ENCODE peak calls at places on chromosomes 4 and X, in four cellular contexts. One of them, this sample, is unnamed.

GRCh38 chrX:10296581-10296980 is 139.8 kb downstream of the CLCN4 start:
- DNase-seq in occipital lobe: no peak
- DNase-seq in fibroblast of pulmonary artery: peak
- DNase-seq in activated CD4-positive, alpha-beta T cell treated with anti-CD3 and anti-CD28 coated beads, Interleukin-2, amount 50 U/mL, for 24 hours: no peak
- DNase-seq in this sample: no peak

GRCh38 chrX:154799554-154800348 is 5.5 kb downstream of the MPP1 start:
- DNase-seq in fibroblast of pulmonary artery: peak
- DNase-seq in activated CD4-positive, alpha-beta T cell treated with anti-CD3 and anti-CD28 coated beads, Interleukin-2, amount 50 U/mL, for 24 hours: no peak
- DNase-seq in occipital lobe: no peak
- DNase-seq in this sample: no peak

GRCh38 chr4:3514806-3515421 is 17.3 kb downstream of the LRPAP1 start:
- DNase-seq in occipital lobe: no peak
- DNase-seq in activated CD4-positive, alpha-beta T cell treated with anti-CD3 and anti-CD28 coated beads, Interleukin-2, amount 50 U/mL, for 24 hours: no peak
- DNase-seq in fibroblast of pulmonary artery: no peak
- DNase-seq in this sample: no peak

GRCh38 chr4:24805566-24805965 is 10.2 kb downstream of the SOD3 start:
- DNase-seq in activated CD4-positive, alpha-beta T cell treated with anti-CD3 and anti-CD28 coated beads, Interleukin-2, amount 50 U/mL, for 24 hours: no peak
- DNase-seq in fibroblast of pulmonary artery: no peak
- DNase-seq in occipital lobe: no peak
- DNase-seq in this sample: no peak

GRCh38 chr4:176261481-176261880 is 7.5 kb downstream of the ASB5 start:
- DNase-seq in occipital lobe: no peak
- DNase-seq in fibroblast of pulmonary artery: no peak
- DNase-seq in activated CD4-positive, alpha-beta T cell treated with anti-CD3 and anti-CD28 coated beads, Interleukin-2, amount 50 U/mL, for 24 hours: no peak
- DNase-seq in this sample: no peak

GRCh38 chr4:41963105-41963504 is 18.5 kb upstream of the DCAF4L1 start:
- DNase-seq in occipital lobe: no peak
- DNase-seq in fibroblast of pulmonary artery: peak
- DNase-seq in activated CD4-positive, alpha-beta T cell treated with anti-CD3 and anti-CD28 coated beads, Interleukin-2, amount 50 U/mL, for 24 hours: no peak
- DNase-seq in this sample: no peak

GRCh38 chr4:121238461-121238860 is 74.3 kb upstream of the TNIP3 start:
- DNase-seq in fibroblast of pulmonary artery: no peak
- DNase-seq in activated CD4-positive, alpha-beta T cell treated with anti-CD3 and anti-CD28 coated beads, Interleukin-2, amount 50 U/mL, for 24 hours: no peak
- DNase-seq in occipital lobe: no peak
- DNase-seq in this sample: no peak

GRCh38 chrX:27890611-27891010 is 82.8 kb downstream of the MAGEB10 start:
- DNase-seq in fibroblast of pulmonary artery: peak
- DNase-seq in occipital lobe: no peak
- DNase-seq in activated CD4-positive, alpha-beta T cell treated with anti-CD3 and anti-CD28 coated beads, Interleukin-2, amount 50 U/mL, for 24 hours: no peak
- DNase-seq in this sample: no peak

GRCh38 chr4:108029731-108030130 is 40.0 kb downstream of the HADH start:
- DNase-seq in fibroblast of pulmonary artery: no peak
- DNase-seq in activated CD4-positive, alpha-beta T cell treated with anti-CD3 and anti-CD28 coated beads, Interleukin-2, amount 50 U/mL, for 24 hours: no peak
- DNase-seq in occipital lobe: no peak
- DNase-seq in this sample: no peak

GRCh38 chr4:107213880-107214279 is 177.8 kb upstream of the DKK2 start:
- DNase-seq in fibroblast of pulmonary artery: peak
- DNase-seq in occipital lobe: no peak
- DNase-seq in activated CD4-positive, alpha-beta T cell treated with anti-CD3 and anti-CD28 coated beads, Interleukin-2, amount 50 U/mL, for 24 hours: no peak
- DNase-seq in this sample: no peak

GRCh38 chr4:54165011-54165410 is 64.1 kb upstream of the PDGFRA start:
- DNase-seq in activated CD4-positive, alpha-beta T cell treated with anti-CD3 and anti-CD28 coated beads, Interleukin-2, amount 50 U/mL, for 24 hours: no peak
- DNase-seq in fibroblast of pulmonary artery: no peak
- DNase-seq in occipital lobe: no peak
- DNase-seq in this sample: no peak

GRCh38 chrX:41005445-41005992 is 79.7 kb upstream of the USP9X start:
- DNase-seq in occipital lobe: no peak
- DNase-seq in fibroblast of pulmonary artery: no peak
- DNase-seq in activated CD4-positive, alpha-beta T cell treated with anti-CD3 and anti-CD28 coated beads, Interleukin-2, amount 50 U/mL, for 24 hours: no peak
- DNase-seq in this sample: peak

GRCh38 chrX:34382416-34382815 is 250.3 kb upstream of the FAM47A start:
- DNase-seq in fibroblast of pulmonary artery: peak
- DNase-seq in activated CD4-positive, alpha-beta T cell treated with anti-CD3 and anti-CD28 coated beads, Interleukin-2, amount 50 U/mL, for 24 hours: no peak
- DNase-seq in occipital lobe: no peak
- DNase-seq in this sample: no peak

GRCh38 chrX:1727531-1728027 is 112.7 kb downstream of the ASMT start:
- DNase-seq in activated CD4-positive, alpha-beta T cell treated with anti-CD3 and anti-CD28 coated beads, Interleukin-2, amount 50 U/mL, for 24 hours: no peak
- DNase-seq in fibroblast of pulmonary artery: no peak
- DNase-seq in occipital lobe: no peak
- DNase-seq in this sample: no peak

GRCh38 chr4:71004281-71004851 is 10.9 kb downstream of the DCK start:
- DNase-seq in occipital lobe: no peak
- DNase-seq in activated CD4-positive, alpha-beta T cell treated with anti-CD3 and anti-CD28 coated beads, Interleukin-2, amount 50 U/mL, for 24 hours: no peak
- DNase-seq in fibroblast of pulmonary artery: no peak
- DNase-seq in this sample: no peak